ENCODE peak calls at places on chromosomes 16 and 17, in five cellular contexts. One of them, this sample, is unnamed.
A peak's percentile ranks its signal among the peaks of the same experiment; 100 is the strongest.

GRCh38 chr16:386641-387156 is 4.9 kb upstream of the PGAP6 start:
- DNase-seq in osteocyte: no peak
- DNase-seq in activated T-helper 1 cell treated with anti-CD3 and anti-CD28 coated beads, Interleukin-12 subunit alpha, Interleukin-12 subunit beta, Interleukin-2, Interleukin-4 antibody, amounts not matched to agents 30 ng/mL and 10 ng/mL and 1 ng/mL, durations not matched to agents 14 hours and 24 hours and 36 hours: no peak
- DNase-seq in substantia nigra: no peak
- DNase-seq in cardiac muscle cell: peak; percentile 60
- DNase-seq in this sample: no peak

GRCh38 chr17:29616300-29617048 is 6.2 kb downstream of the CORO6 start:
- DNase-seq in osteocyte: no peak
- DNase-seq in cardiac muscle cell: no peak
- DNase-seq in activated T-helper 1 cell treated with anti-CD3 and anti-CD28 coated beads, Interleukin-12 subunit alpha, Interleukin-12 subunit beta, Interleukin-2, Interleukin-4 antibody, amounts not matched to agents 30 ng/mL and 10 ng/mL and 1 ng/mL, durations not matched to agents 14 hours and 24 hours and 36 hours: no peak
- DNase-seq in substantia nigra: no peak
- DNase-seq in this sample: no peak

GRCh38 chr16:533391-534088 is 6.0 kb downstream of the CAPN15 start:
- DNase-seq in substantia nigra: no peak
- DNase-seq in osteocyte: no peak
- DNase-seq in cardiac muscle cell: no peak
- DNase-seq in activated T-helper 1 cell treated with anti-CD3 and anti-CD28 coated beads, Interleukin-12 subunit alpha, Interleukin-12 subunit beta, Interleukin-2, Interleukin-4 antibody, amounts not matched to agents 30 ng/mL and 10 ng/mL and 1 ng/mL, durations not matched to agents 14 hours and 24 hours and 36 hours: no peak
- DNase-seq in this sample: no peak

GRCh38 chr16:70577256-70577698 is 53.7 kb downstream of the SF3B3 start:
- DNase-seq in cardiac muscle cell: no peak
- DNase-seq in substantia nigra: no peak
- DNase-seq in osteocyte: no peak
- DNase-seq in activated T-helper 1 cell treated with anti-CD3 and anti-CD28 coated beads, Interleukin-12 subunit alpha, Interleukin-12 subunit beta, Interleukin-2, Interleukin-4 antibody, amounts not matched to agents 30 ng/mL and 10 ng/mL and 1 ng/mL, durations not matched to agents 14 hours and 24 hours and 36 hours: no peak
- DNase-seq in this sample: no peak

GRCh38 chr17:4735825-4736651 is 3.6 kb upstream of the ZMYND15 start:
- DNase-seq in activated T-helper 1 cell treated with anti-CD3 and anti-CD28 coated beads, Interleukin-12 subunit alpha, Interleukin-12 subunit beta, Interleukin-2, Interleukin-4 antibody, amounts not matched to agents 30 ng/mL and 10 ng/mL and 1 ng/mL, durations not matched to agents 14 hours and 24 hours and 36 hours: no peak
- DNase-seq in osteocyte: no peak
- DNase-seq in substantia nigra: no peak
- DNase-seq in cardiac muscle cell: peak; percentile 61
- DNase-seq in this sample: no peak

GRCh38 chr17:18999394-18999793 is 5.2 kb downstream of the FAM83G start:
- DNase-seq in substantia nigra: no peak
- DNase-seq in cardiac muscle cell: no peak
- DNase-seq in activated T-helper 1 cell treated with anti-CD3 and anti-CD28 coated beads, Interleukin-12 subunit alpha, Interleukin-12 subunit beta, Interleukin-2, Interleukin-4 antibody, amounts not matched to agents 30 ng/mL and 10 ng/mL and 1 ng/mL, durations not matched to agents 14 hours and 24 hours and 36 hours: no peak
- DNase-seq in osteocyte: no peak
- DNase-seq in this sample: no peak

GRCh38 chr17:17382901-17383300 is 79.7 kb downstream of the NT5M start:
- DNase-seq in activated T-helper 1 cell treated with anti-CD3 and anti-CD28 coated beads, Interleukin-12 subunit alpha, Interleukin-12 subunit beta, Interleukin-2, Interleukin-4 antibody, amounts not matched to agents 30 ng/mL and 10 ng/mL and 1 ng/mL, durations not matched to agents 14 hours and 24 hours and 36 hours: no peak
- DNase-seq in osteocyte: no peak
- DNase-seq in cardiac muscle cell: no peak
- DNase-seq in substantia nigra: no peak
- DNase-seq in this sample: no peak

GRCh38 chr17:17141860-17142552 is 64.1 kb downstream of the PLD6 start:
- DNase-seq in cardiac muscle cell: peak; percentile 71
- DNase-seq in osteocyte: no peak
- DNase-seq in activated T-helper 1 cell treated with anti-CD3 and anti-CD28 coated beads, Interleukin-12 subunit alpha, Interleukin-12 subunit beta, Interleukin-2, Interleukin-4 antibody, amounts not matched to agents 30 ng/mL and 10 ng/mL and 1 ng/mL, durations not matched to agents 14 hours and 24 hours and 36 hours: peak; percentile 30
- DNase-seq in substantia nigra: no peak
- DNase-seq in this sample: no peak

GRCh38 chr16:66444049-66444481 is 17.0 kb downstream of the BEAN1 start:
- DNase-seq in substantia nigra: no peak
- DNase-seq in osteocyte: no peak
- DNase-seq in activated T-helper 1 cell treated with anti-CD3 and anti-CD28 coated beads, Interleukin-12 subunit alpha, Interleukin-12 subunit beta, Interleukin-2, Interleukin-4 antibody, amounts not matched to agents 30 ng/mL and 10 ng/mL and 1 ng/mL, durations not matched to agents 14 hours and 24 hours and 36 hours: no peak
- DNase-seq in cardiac muscle cell: no peak
- DNase-seq in this sample: no peak

GRCh38 chr16:85980686-85981085 is 81.7 kb downstream of the IRF8 start:
- DNase-seq in activated T-helper 1 cell treated with anti-CD3 and anti-CD28 coated beads, Interleukin-12 subunit alpha, Interleukin-12 subunit beta, Interleukin-2, Interleukin-4 antibody, amounts not matched to agents 30 ng/mL and 10 ng/mL and 1 ng/mL, durations not matched to agents 14 hours and 24 hours and 36 hours: no peak
- DNase-seq in cardiac muscle cell: no peak
- DNase-seq in substantia nigra: no peak
- DNase-seq in osteocyte: no peak
- DNase-seq in this sample: no peak

GRCh38 chr17:74531231-74531761 is at the start of gene CD300LB:
- DNase-seq in activated T-helper 1 cell treated with anti-CD3 and anti-CD28 coated beads, Interleukin-12 subunit alpha, Interleukin-12 subunit beta, Interleukin-2, Interleukin-4 antibody, amounts not matched to agents 30 ng/mL and 10 ng/mL and 1 ng/mL, durations not matched to agents 14 hours and 24 hours and 36 hours: no peak
- DNase-seq in osteocyte: peak; percentile 71
- DNase-seq in cardiac muscle cell: no peak
- DNase-seq in substantia nigra: no peak
- DNase-seq in this sample: no peak

GRCh38 chr16:9316615-9317014 is 225.2 kb downstream of the HAPSTR1 start:
- DNase-seq in cardiac muscle cell: no peak
- DNase-seq in osteocyte: no peak
- DNase-seq in activated T-helper 1 cell treated with anti-CD3 and anti-CD28 coated beads, Interleukin-12 subunit alpha, Interleukin-12 subunit beta, Interleukin-2, Interleukin-4 antibody, amounts not matched to agents 30 ng/mL and 10 ng/mL and 1 ng/mL, durations not matched to agents 14 hours and 24 hours and 36 hours: no peak
- DNase-seq in substantia nigra: no peak
- DNase-seq in this sample: no peak

GRCh38 chr17:73261952-73262675 is 434 bp upstream of the CPSF4L start:
- DNase-seq in osteocyte: no peak
- DNase-seq in substantia nigra: no peak
- DNase-seq in cardiac muscle cell: no peak
- DNase-seq in activated T-helper 1 cell treated with anti-CD3 and anti-CD28 coated beads, Interleukin-12 subunit alpha, Interleukin-12 subunit beta, Interleukin-2, Interleukin-4 antibody, amounts not matched to agents 30 ng/mL and 10 ng/mL and 1 ng/mL, durations not matched to agents 14 hours and 24 hours and 36 hours: no peak
- DNase-seq in this sample: no peak

GRCh38 chr16:19348578-19349315 is 63.2 kb downstream of the CLEC19A start:
- DNase-seq in osteocyte: no peak
- DNase-seq in activated T-helper 1 cell treated with anti-CD3 and anti-CD28 coated beads, Interleukin-12 subunit alpha, Interleukin-12 subunit beta, Interleukin-2, Interleukin-4 antibody, amounts not matched to agents 30 ng/mL and 10 ng/mL and 1 ng/mL, durations not matched to agents 14 hours and 24 hours and 36 hours: no peak
- DNase-seq in cardiac muscle cell: no peak
- DNase-seq in substantia nigra: no peak
- DNase-seq in this sample: no peak

GRCh38 chr16:65534121-65534528 is 412.3 kb upstream of the CDH11 start:
- DNase-seq in cardiac muscle cell: peak; percentile 32
- DNase-seq in osteocyte: no peak
- DNase-seq in activated T-helper 1 cell treated with anti-CD3 and anti-CD28 coated beads, Interleukin-12 subunit alpha, Interleukin-12 subunit beta, Interleukin-2, Interleukin-4 antibody, amounts not matched to agents 30 ng/mL and 10 ng/mL and 1 ng/mL, durations not matched to agents 14 hours and 24 hours and 36 hours: no peak
- DNase-seq in substantia nigra: no peak
- DNase-seq in this sample: no peak

GRCh38 chr17:56441331-56441730 is 152.2 kb upstream of the NOG start:
- DNase-seq in osteocyte: no peak
- DNase-seq in cardiac muscle cell: peak; percentile 29
- DNase-seq in substantia nigra: no peak
- DNase-seq in activated T-helper 1 cell treated with anti-CD3 and anti-CD28 coated beads, Interleukin-12 subunit alpha, Interleukin-12 subunit beta, Interleukin-2, Interleukin-4 antibody, amounts not matched to agents 30 ng/mL and 10 ng/mL and 1 ng/mL, durations not matched to agents 14 hours and 24 hours and 36 hours: no peak
- DNase-seq in this sample: no peak

GRCh38 chr16:89317101-89317671 is 99.7 kb downstream of the ZNF778 start:
- DNase-seq in substantia nigra: no peak
- DNase-seq in cardiac muscle cell: no peak
- DNase-seq in activated T-helper 1 cell treated with anti-CD3 and anti-CD28 coated beads, Interleukin-12 subunit alpha, Interleukin-12 subunit beta, Interleukin-2, Interleukin-4 antibody, amounts not matched to agents 30 ng/mL and 10 ng/mL and 1 ng/mL, durations not matched to agents 14 hours and 24 hours and 36 hours: no peak
- DNase-seq in osteocyte: no peak
- DNase-seq in this sample: no peak

GRCh38 chr17:76477576-76477975 is 10.2 kb downstream of the AANAT start:
- DNase-seq in activated T-helper 1 cell treated with anti-CD3 and anti-CD28 coated beads, Interleukin-12 subunit alpha, Interleukin-12 subunit beta, Interleukin-2, Interleukin-4 antibody, amounts not matched to agents 30 ng/mL and 10 ng/mL and 1 ng/mL, durations not matched to agents 14 hours and 24 hours and 36 hours: no peak
- DNase-seq in osteocyte: no peak
- DNase-seq in cardiac muscle cell: no peak
- DNase-seq in substantia nigra: no peak
- DNase-seq in this sample: no peak

GRCh38 chr17:68701046-68701445 is 99.9 kb upstream of the FAM20A start:
- DNase-seq in osteocyte: no peak
- DNase-seq in activated T-helper 1 cell treated with anti-CD3 and anti-CD28 coated beads, Interleukin-12 subunit alpha, Interleukin-12 subunit beta, Interleukin-2, Interleukin-4 antibody, amounts not matched to agents 30 ng/mL and 10 ng/mL and 1 ng/mL, durations not matched to agents 14 hours and 24 hours and 36 hours: no peak
- DNase-seq in substantia nigra: no peak
- DNase-seq in cardiac muscle cell: peak; percentile 41
- DNase-seq in this sample: no peak

GRCh38 chr16:9969580-9969979 is 212.6 kb downstream of the GRIN2A start:
- DNase-seq in cardiac muscle cell: no peak
- DNase-seq in substantia nigra: no peak
- DNase-seq in activated T-helper 1 cell treated with anti-CD3 and anti-CD28 coated beads, Interleukin-12 subunit alpha, Interleukin-12 subunit beta, Interleukin-2, Interleukin-4 antibody, amounts not matched to agents 30 ng/mL and 10 ng/mL and 1 ng/mL, durations not matched to agents 14 hours and 24 hours and 36 hours: no peak
- DNase-seq in osteocyte: no peak
- DNase-seq in this sample: no peak

GRCh38 chr17:28346746-28347246 is 10.5 kb downstream of the POLDIP2 start:
- DNase-seq in substantia nigra: no peak
- DNase-seq in activated T-helper 1 cell treated with anti-CD3 and anti-CD28 coated beads, Interleukin-12 subunit alpha, Interleukin-12 subunit beta, Interleukin-2, Interleukin-4 antibody, amounts not matched to agents 30 ng/mL and 10 ng/mL and 1 ng/mL, durations not matched to agents 14 hours and 24 hours and 36 hours: no peak
- DNase-seq in osteocyte: no peak
- DNase-seq in cardiac muscle cell: no peak
- DNase-seq in this sample: no peak